ENCODE peak calls at places on chromosome 22, in five cellular contexts. D is tibial nerve, I is H9, B is AG09319, E is PC-3. F is an unnamed sample.

GRCh38 chr22:19431641-19432091 is at the start of gene HIRA:
- DNase-seq in D (peak), I (peak), B (no peak), E (peak), F (peak)

GRCh38 chr22:31104869-31105268 is 2.5 kb downstream of the SELENOM start:
- DNase-seq in D (no peak), I (peak), B (no peak), E (no peak), F (no peak)

GRCh38 chr22:38900677-38901076 is 28.7 kb upstream of the CBX6 start:
- DNase-seq in D (no peak), I (no peak), B (no peak), E (no peak), F (no peak)

GRCh38 chr22:27800250-27801131 is 1.1 kb downstream of the MN1 start:
- DNase-seq in D (no peak), I (no peak), B (no peak), E (no peak), F (peak)

GRCh38 chr22:24482586-24482985 is 12.5 kb upstream of the UPB1 start:
- DNase-seq in D (no peak), I (no peak), B (peak), E (peak), F (no peak)

GRCh38 chr22:31929126-31929928 is 15.0 kb upstream of the YWHAH start:
- DNase-seq in D (no peak), I (no peak), B (no peak), E (no peak), F (no peak)

GRCh38 chr22:40276877-40277823 is 69.2 kb upstream of the ADSL start:
- DNase-seq in D (peak), I (no peak), B (no peak), E (peak), F (no peak)

GRCh38 chr22:28978158-28978557 is 83.5 kb downstream of the C22orf31 start:
- DNase-seq in D (no peak), I (no peak), B (no peak), E (peak), F (no peak)

GRCh38 chr22:19884954-19885751 is 30.5 kb upstream of the GNB1L start:
- DNase-seq in D (no peak), I (no peak), B (no peak), E (no peak), F (no peak)

GRCh38 chr22:24437820-24438328 is 10.5 kb downstream of the ADORA2A start:
- DNase-seq in D (no peak), I (no peak), B (no peak), E (peak), F (no peak)

GRCh38 chr22:30411780-30412179 is 13.8 kb upstream of the MTFP1 start:
- DNase-seq in D (no peak), I (no peak), B (no peak), E (no peak), F (no peak)

GRCh38 chr22:40405178-40406062 is 35.0 kb downstream of the SGSM3 start:
- DNase-seq in D (no peak), I (no peak), B (no peak), E (no peak), F (no peak)

GRCh38 chr22:39364646-39365405 is 15.0 kb downstream of the SYNGR1 start:
- DNase-seq in D (no peak), I (no peak), B (no peak), E (no peak), F (no peak)

GRCh38 chr22:35761037-35761436 is 43.4 kb downstream of the APOL5 start:
- DNase-seq in D (no peak), I (no peak), B (no peak), E (peak), F (no peak)

GRCh38 chr22:26724414-26724813 is 67.0 kb downstream of the MIAT start:
- DNase-seq in D (no peak), I (no peak), B (no peak), E (no peak), F (no peak)

GRCh38 chr22:26648011-26648497 is 9.3 kb upstream of the MIAT start:
- DNase-seq in D (no peak), I (peak), B (no peak), E (no peak), F (no peak)

GRCh38 chr22:31192513-31192912 is 19.6 kb upstream of the LIMK2 start:
- DNase-seq in D (no peak), I (no peak), B (peak), E (no peak), F (no peak)

GRCh38 chr22:40431021-40431420 is 60.6 kb downstream of the SGSM3 start:
- DNase-seq in D (no peak), I (no peak), B (no peak), E (no peak), F (no peak)

GRCh38 chr22:19911540-19912235 is 29.9 kb upstream of the COMT start:
- DNase-seq in D (no peak), I (no peak), B (no peak), E (no peak), F (no peak)

GRCh38 chr22:39182478-39183030 is 30.1 kb upstream of the CBX7 start:
- DNase-seq in D (no peak), I (no peak), B (no peak), E (no peak), F (no peak)

GRCh38 chr22:47623056-47623739 is 860.7 kb downstream of the TBC1D22A start:
- DNase-seq in D (no peak), I (peak), B (no peak), E (no peak), F (no peak)

GRCh38 chr22:50460942-50461341 is 13.9 kb downstream of the SBF1 start:
- DNase-seq in D (no peak), I (no peak), B (no peak), E (peak), F (no peak)

GRCh38 chr22:24225951-24226350 is 18.9 kb downstream of the GGT5 start:
- DNase-seq in D (no peak), I (no peak), B (no peak), E (no peak), F (no peak)

GRCh38 chr22:30196141-30196866 is 50.3 kb downstream of the LIF start:
- DNase-seq in D (peak), I (peak), B (peak), E (peak), F (peak)

GRCh38 chr22:29689872-29690213 is 30.0 kb upstream of the CABP7 start:
- DNase-seq in D (peak), I (peak), B (no peak), E (peak), F (peak)

GRCh38 chr22:41407433-41407832 is 25.7 kb downstream of the TEF start:
- DNase-seq in D (no peak), I (no peak), B (no peak), E (no peak), F (no peak)

GRCh38 chr22:20231499-20232236 is 36.5 kb downstream of the RTN4R start:
- DNase-seq in D (no peak), I (no peak), B (no peak), E (no peak), F (no peak)

GRCh38 chr22:30201970-30202369 is 44.6 kb downstream of the LIF start:
- DNase-seq in D (no peak), I (no peak), B (no peak), E (peak), F (no peak)

GRCh38 chr22:48798281-48799226 is 1029.1 kb downstream of the BRD1 start:
- DNase-seq in D (no peak), I (no peak), B (no peak), E (no peak), F (no peak)

GRCh38 chr22:47157093-47157420 is 394.6 kb downstream of the TBC1D22A start:
- DNase-seq in D (no peak), I (no peak), B (no peak), E (no peak), F (no peak)

GRCh38 chr22:27881404-27881803 is 37.7 kb downstream of the PITPNB start:
- DNase-seq in D (peak), I (no peak), B (no peak), E (no peak), F (no peak)

GRCh38 chr22:48886604-48887393 is 940.9 kb downstream of the BRD1 start:
- DNase-seq in D (no peak), I (peak), B (no peak), E (no peak), F (no peak)

GRCh38 chr22:50734986-50735738 is 2.8 kb upstream of the ACR start:
- DNase-seq in D (no peak), I (no peak), B (no peak), E (no peak), F (no peak)

GRCh38 chr22:33328789-33329296 is 270.7 kb upstream of the SYN3 start:
- DNase-seq in D (no peak), I (no peak), B (no peak), E (no peak), F (no peak)

GRCh38 chr22:49433717-49434611 is 393.7 kb downstream of the BRD1 start:
- DNase-seq in D (no peak), I (peak), B (no peak), E (peak), F (no peak)

GRCh38 chr22:46366801-46367706 is 31.5 kb downstream of the TRMU start:
- DNase-seq in D (no peak), I (no peak), B (no peak), E (no peak), F (no peak)

GRCh38 chr22:35950262-35950661 is 78.4 kb downstream of the RBFOX2 start:
- DNase-seq in D (no peak), I (peak), B (no peak), E (no peak), F (no peak)

GRCh38 chr22:33270596-33270995 is 212.4 kb upstream of the SYN3 start:
- DNase-seq in D (no peak), I (no peak), B (no peak), E (no peak), F (no peak)

GRCh38 chr22:39658367-39658766 is 87.8 kb downstream of the CACNA1I start:
- DNase-seq in D (no peak), I (no peak), B (no peak), E (no peak), F (no peak)

GRCh38 chr22:37544955-37545702 is 15.2 kb upstream of the CDC42EP1 start:
- DNase-seq in D (peak), I (peak), B (no peak), E (peak), F (no peak)

GRCh38 chr22:37546436-37547248 is 13.6 kb upstream of the CDC42EP1 start:
- DNase-seq in D (no peak), I (peak), B (no peak), E (no peak), F (no peak)

GRCh38 chr22:37547249-37547741 is 13.0 kb upstream of the CDC42EP1 start:
- DNase-seq in D (no peak), I (no peak), B (no peak), E (no peak), F (no peak)

GRCh38 chr22:37542959-37543358 is 17.3 kb upstream of the CDC42EP1 start:
- DNase-seq in D (no peak), I (no peak), B (no peak), E (no peak), F (no peak)

GRCh38 chr22:37545703-37546435 is 14.4 kb upstream of the CDC42EP1 start:
- DNase-seq in D (peak), I (peak), B (peak), E (peak), F (peak)
- TF ChIP-seq CTCF in D (no peak), I (no peak), B (no peak), E (no peak), F (no peak)

DNA sequence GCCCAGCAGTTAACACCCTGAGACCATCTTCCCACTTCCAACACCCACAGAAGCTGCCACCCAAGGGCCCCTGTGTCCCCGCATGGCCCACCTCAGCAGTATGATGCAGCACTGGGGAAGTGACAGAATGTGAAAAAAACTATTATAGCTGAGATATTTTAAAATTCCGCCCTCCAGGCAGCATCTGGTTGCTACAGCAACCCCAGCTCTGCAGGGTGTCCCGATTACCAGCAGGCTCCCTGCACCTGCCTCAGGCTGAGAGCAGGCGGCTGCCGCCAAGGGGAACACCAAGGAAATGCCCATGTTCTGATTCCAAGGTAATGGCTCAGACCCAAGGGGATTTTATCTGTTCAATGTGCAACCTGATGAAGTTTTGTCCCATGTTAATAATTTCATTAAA is 10.5 kb upstream of the TMEM121B start:
- DNase-seq in D (no peak), I (no peak), B (no peak), E (no peak), F (no peak)
- TF ChIP-seq CTCF in D (no peak), I (peak), B (no peak), E (no peak), F (no peak)

DNA sequence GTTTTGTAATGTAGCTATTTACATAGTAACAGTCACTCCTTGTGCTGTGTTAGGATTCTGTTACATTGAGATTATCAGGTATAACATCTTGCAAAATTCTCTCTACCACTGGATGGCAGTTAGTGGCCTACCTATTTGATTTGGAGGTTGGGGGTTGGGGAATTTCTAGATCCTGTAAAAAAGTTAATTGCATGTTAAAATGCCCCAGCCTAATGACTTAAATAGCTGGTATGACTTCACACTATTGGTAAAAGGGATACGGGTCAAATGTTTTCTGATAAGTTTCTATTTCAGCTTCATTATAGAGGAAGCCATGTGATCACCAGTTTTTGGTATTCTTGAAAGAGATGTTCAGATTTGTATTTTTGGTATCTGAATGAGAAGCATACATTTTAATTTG is 2.8 kb downstream of the GRK3 start:
- DNase-seq in D (no peak), I (no peak), B (no peak), E (no peak), F (no peak)
- TF ChIP-seq CTCF in D (no peak), I (no peak), B (no peak), E (no peak), F (no peak)

GRCh38 chr22:43890901-43891331 is 897 bp downstream of the PNPLA5 start:
- DNase-seq in D (no peak), I (peak), B (no peak), E (no peak), F (no peak)

GRCh38 chr22:43887391-43887790 is 4.4 kb downstream of the PNPLA5 start:
- DNase-seq in D (no peak), I (no peak), B (no peak), E (no peak), F (no peak)

GRCh38 chr22:43888740-43889139 is 3.1 kb downstream of the PNPLA5 start:
- DNase-seq in D (no peak), I (no peak), B (no peak), E (no peak), F (no peak)

GRCh38 chr22:43891360-43892182 is at the start of gene PNPLA5:
- DNase-seq in D (no peak), I (peak), B (no peak), E (no peak), F (no peak)

DNA sequence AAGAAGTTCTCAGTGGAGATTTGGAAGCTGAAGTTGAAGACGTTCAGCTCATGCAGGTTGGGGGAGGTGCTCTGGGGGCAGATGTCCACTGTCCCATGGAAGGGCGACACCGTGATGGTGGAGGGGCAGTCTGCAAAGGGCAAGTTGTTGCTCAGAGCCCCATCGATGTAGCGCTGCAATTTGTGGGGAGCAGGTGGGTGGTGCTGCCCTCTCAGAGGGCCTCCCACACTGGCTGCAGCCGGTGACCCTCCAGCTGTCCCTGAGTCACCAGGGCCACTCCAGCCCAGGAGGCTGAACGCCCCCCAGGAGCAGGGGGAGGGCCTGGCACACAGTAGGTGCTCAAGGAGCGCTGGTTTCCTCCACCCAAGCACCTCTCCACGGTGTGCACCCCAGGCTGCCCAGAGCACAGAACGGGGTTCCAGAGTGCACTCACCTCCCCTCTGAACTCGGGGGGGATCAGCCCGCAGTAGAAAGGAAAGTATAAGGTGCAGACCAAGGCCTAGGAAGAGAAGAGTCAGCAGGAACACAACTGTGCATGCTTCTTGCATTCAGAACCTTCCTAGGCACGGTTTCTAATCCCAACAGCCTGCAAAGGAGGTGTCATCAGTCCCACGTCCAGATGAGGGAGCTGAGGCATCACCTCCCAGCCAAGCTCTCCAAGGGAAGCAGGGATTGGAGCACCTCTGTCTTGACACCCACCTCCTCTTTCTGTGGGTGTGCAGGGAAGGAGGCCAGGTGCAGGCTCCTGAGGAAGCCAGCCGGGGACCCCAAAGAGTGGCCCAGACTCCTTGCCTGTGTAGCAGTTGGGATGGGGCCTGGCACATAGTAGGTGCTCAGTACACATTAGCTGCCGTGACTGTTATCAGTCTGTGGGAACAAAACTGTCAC is 2.2 kb downstream of the PNPLA5 start:
- DNase-seq in D (no peak), I (no peak), B (no peak), E (peak), F (no peak)
- TF ChIP-seq CTCF in D (no peak), I (peak), B (no peak), E (peak), F (no peak)

F was measured in mesothelial cell of epicardium.